ENCODE peak calls at places on chromosomes 4 and X, in nine cellular contexts. One of them, this sample, is unnamed.

GRCh38 chr4:79679859-79680258 is 271.8 kb upstream of the GK2 start:
- DNase-seq in body of pancreas: no peak
- DNase-seq in NK-92 treated with Interleukin-12 subunit alpha and Interleukin-12 subunit beta, amount 100 ng/mL, for 24 hours: no peak
- DNase-seq in NCI-H2029: no peak
- DNase-seq in psoas muscle: no peak
- DNase-seq in RWPE1: no peak
- DNase-seq in Calu3: no peak
- DNase-seq in fibroblast of lung: no peak
- DNase-seq in effector CD4-positive, alpha-beta T cell: no peak
- DNase-seq in this sample: no peak

GRCh38 chrX:100353326-100353725 is 56.7 kb downstream of the PCDH19 start:
- DNase-seq in effector CD4-positive, alpha-beta T cell: no peak
- DNase-seq in NCI-H2029: no peak
- DNase-seq in body of pancreas: no peak
- DNase-seq in NK-92 treated with Interleukin-12 subunit alpha and Interleukin-12 subunit beta, amount 100 ng/mL, for 24 hours: no peak
- DNase-seq in RWPE1: no peak
- DNase-seq in psoas muscle: no peak
- DNase-seq in Calu3: no peak
- DNase-seq in fibroblast of lung: no peak
- DNase-seq in this sample: no peak

GRCh38 chrX:54288989-54289388 is 68.9 kb downstream of the WNK3 start:
- DNase-seq in effector CD4-positive, alpha-beta T cell: no peak
- DNase-seq in NCI-H2029: no peak
- DNase-seq in body of pancreas: no peak
- DNase-seq in fibroblast of lung: no peak
- DNase-seq in RWPE1: no peak
- DNase-seq in NK-92 treated with Interleukin-12 subunit alpha and Interleukin-12 subunit beta, amount 100 ng/mL, for 24 hours: no peak
- DNase-seq in psoas muscle: no peak
- DNase-seq in Calu3: no peak
- DNase-seq in this sample: no peak

GRCh38 chrX:102930990-102931756 is 5.9 kb upstream of the RAB40AL start:
- DNase-seq in NK-92 treated with Interleukin-12 subunit alpha and Interleukin-12 subunit beta, amount 100 ng/mL, for 24 hours: no peak
- DNase-seq in fibroblast of lung: no peak
- DNase-seq in NCI-H2029: no peak
- DNase-seq in psoas muscle: no peak
- DNase-seq in Calu3: no peak
- DNase-seq in effector CD4-positive, alpha-beta T cell: no peak
- DNase-seq in RWPE1: peak
- DNase-seq in body of pancreas: no peak
- DNase-seq in this sample: no peak

GRCh38 chrX:42751573-42751972 is 26.4 kb downstream of the PPP1R2C start:
- DNase-seq in RWPE1: no peak
- DNase-seq in fibroblast of lung: no peak
- DNase-seq in NK-92 treated with Interleukin-12 subunit alpha and Interleukin-12 subunit beta, amount 100 ng/mL, for 24 hours: no peak
- DNase-seq in body of pancreas: no peak
- DNase-seq in psoas muscle: no peak
- DNase-seq in effector CD4-positive, alpha-beta T cell: no peak
- DNase-seq in Calu3: no peak
- DNase-seq in NCI-H2029: no peak
- DNase-seq in this sample: no peak

GRCh38 chrX:45360571-45360970 is 159.9 kb upstream of the DIPK2B start:
- DNase-seq in NK-92 treated with Interleukin-12 subunit alpha and Interleukin-12 subunit beta, amount 100 ng/mL, for 24 hours: no peak
- DNase-seq in body of pancreas: no peak
- DNase-seq in fibroblast of lung: no peak
- DNase-seq in NCI-H2029: no peak
- DNase-seq in Calu3: no peak
- DNase-seq in RWPE1: no peak
- DNase-seq in psoas muscle: no peak
- DNase-seq in effector CD4-positive, alpha-beta T cell: no peak
- DNase-seq in this sample: no peak

GRCh38 chr4:77921701-77922100 is 59.1 kb downstream of the MRPL1 start:
- DNase-seq in Calu3: peak
- DNase-seq in body of pancreas: no peak
- DNase-seq in effector CD4-positive, alpha-beta T cell: no peak
- DNase-seq in NK-92 treated with Interleukin-12 subunit alpha and Interleukin-12 subunit beta, amount 100 ng/mL, for 24 hours: no peak
- DNase-seq in RWPE1: peak
- DNase-seq in psoas muscle: no peak
- DNase-seq in NCI-H2029: no peak
- DNase-seq in fibroblast of lung: peak
- DNase-seq in this sample: no peak

GRCh38 chr4:159937595-159937994 is 834.7 kb downstream of the RAPGEF2 start:
- DNase-seq in Calu3: no peak
- DNase-seq in body of pancreas: no peak
- DNase-seq in NK-92 treated with Interleukin-12 subunit alpha and Interleukin-12 subunit beta, amount 100 ng/mL, for 24 hours: no peak
- DNase-seq in fibroblast of lung: no peak
- DNase-seq in effector CD4-positive, alpha-beta T cell: no peak
- DNase-seq in NCI-H2029: no peak
- DNase-seq in psoas muscle: no peak
- DNase-seq in RWPE1: no peak
- DNase-seq in this sample: no peak

GRCh38 chr4:111681751-111682150 is 463.5 kb upstream of the FAM241A start:
- DNase-seq in RWPE1: no peak
- DNase-seq in Calu3: no peak
- DNase-seq in NCI-H2029: no peak
- DNase-seq in body of pancreas: no peak
- DNase-seq in psoas muscle: no peak
- DNase-seq in effector CD4-positive, alpha-beta T cell: no peak
- DNase-seq in fibroblast of lung: no peak
- DNase-seq in NK-92 treated with Interleukin-12 subunit alpha and Interleukin-12 subunit beta, amount 100 ng/mL, for 24 hours: no peak
- DNase-seq in this sample: no peak

GRCh38 chr4:83535520-83535944 is 376 bp upstream of the GPAT3 start:
- DNase-seq in fibroblast of lung: peak
- DNase-seq in psoas muscle: peak
- DNase-seq in effector CD4-positive, alpha-beta T cell: peak
- DNase-seq in body of pancreas: peak
- DNase-seq in NCI-H2029: peak
- DNase-seq in Calu3: peak
- DNase-seq in NK-92 treated with Interleukin-12 subunit alpha and Interleukin-12 subunit beta, amount 100 ng/mL, for 24 hours: no peak
- DNase-seq in RWPE1: peak
- DNase-seq in this sample: peak

This sample was measured in naive thymus-derived CD8-positive, alpha-beta T cell.